ENCODE peak calls at places on chromosomes 1 and 21, in nine cellular contexts. P is HEK293T, H is cardiac fibroblast, L is activated T-cell treated with anti-CD3 and anti-CD28 coated beads for 1 hour, A is lower lobe of right lung, B is hepatocyte, Y is tibial artery, V is ELR, M is osteocyte. N is an unnamed sample.
A peak's percentile ranks its signal among the peaks of the same experiment; 100 is the strongest.

GRCh38 chr1:230031131-230031530 is 35.9 kb upstream of the GALNT2 start:
- DNase-seq in L (no peak), Y (no peak), B (no peak), A (no peak), V (peak; percentile 65), M (no peak), H (peak; percentile 64), P (no peak), N (no peak)

GRCh38 chr1:27816921-27817630 is 13.5 kb upstream of the PPP1R8 start:
- DNase-seq in B (peak; percentile 83), A (no peak), P (no peak), H (peak; percentile 85), Y (no peak), M (no peak), V (no peak), L (no peak), N (no peak)

GRCh38 chr1:192904438-192904895 is 95.6 kb downstream of the RGS2 start:
- DNase-seq in V (peak; percentile 66), B (peak; percentile 16), P (no peak), L (no peak), M (no peak), Y (peak; percentile 71), H (peak; percentile 97), A (no peak), N (no peak)

GRCh38 chr1:33743221-33743998 is 120.5 kb upstream of the HMGB4 start:
- DNase-seq in L (no peak), P (no peak), Y (no peak), V (no peak), M (peak; percentile 75), B (no peak), H (no peak), A (no peak), N (no peak)

GRCh38 chr1:10824821-10825540 is 28.5 kb upstream of the CASZ1 start:
- DNase-seq in B (no peak), P (no peak), Y (no peak), H (peak; percentile 69), M (no peak), A (no peak), L (no peak), V (peak; percentile 78), N (no peak)

GRCh38 chr1:3661631-3662030 is 9.3 kb downstream of the TP73 start:
- DNase-seq in Y (no peak), L (no peak), H (no peak), V (no peak), A (no peak), B (no peak), M (no peak), P (no peak), N (no peak)

GRCh38 chr21:35426897-35427296 is 377.8 kb upstream of the RUNX1 start:
- DNase-seq in A (no peak), M (no peak), L (no peak), Y (no peak), V (no peak), P (no peak), B (no peak), H (no peak), N (no peak)

GRCh38 chr21:35113064-35113463 is 64.0 kb upstream of the RUNX1 start:
- DNase-seq in B (no peak), Y (no peak), P (no peak), L (no peak), M (no peak), H (peak; percentile 49), V (peak; percentile 80), A (no peak), N (no peak)

GRCh38 chr1:3115275-3116149 is 46.5 kb downstream of the PRDM16 start:
- DNase-seq in L (no peak), A (no peak), Y (no peak), P (no peak), B (peak; percentile 38), H (no peak), M (no peak), V (no peak), N (no peak)

GRCh38 chr1:240031414-240031813 is 60.3 kb upstream of the FMN2 start:
- DNase-seq in P (no peak), B (no peak), M (no peak), Y (no peak), L (no peak), V (peak; percentile 87), A (no peak), H (peak; percentile 54), N (no peak)